ENCODE peak calls at places on chromosomes 2 and 18, in seven cellular contexts. One of them, this sample, is unnamed.

GRCh38 chr2:238379096-238379810 is 47.5 kb upstream of the ASB1 start:
- DNase-seq in MM.1S: no peak
- DNase-seq in PC-3: peak; percentile 37
- DNase-seq in hepatocyte: no peak
- DNase-seq in SK-N-SH: no peak
- DNase-seq in GM23338: no peak
- DNase-seq in GM23248: peak; percentile 32
- DNase-seq in this sample: no peak

GRCh38 chr2:234429265-234429664 is 67.6 kb downstream of the ARL4C start:
- DNase-seq in MM.1S: no peak
- DNase-seq in PC-3: no peak
- DNase-seq in hepatocyte: no peak
- DNase-seq in SK-N-SH: no peak
- DNase-seq in GM23338: no peak
- DNase-seq in GM23248: no peak
- DNase-seq in this sample: no peak

GRCh38 chr2:187541086-187542085 is 12.8 kb downstream of the TFPI start:
- DNase-seq in MM.1S: no peak
- DNase-seq in PC-3: peak; percentile 94
- DNase-seq in hepatocyte: peak; percentile 35
- DNase-seq in SK-N-SH: no peak
- DNase-seq in GM23338: no peak
- DNase-seq in GM23248: peak; percentile 93
- DNase-seq in this sample: no peak

GRCh38 chr2:96464651-96465050 is 40.5 kb downstream of the NEURL3 start:
- DNase-seq in MM.1S: no peak
- DNase-seq in PC-3: no peak
- DNase-seq in hepatocyte: no peak
- DNase-seq in SK-N-SH: no peak
- DNase-seq in GM23338: no peak
- DNase-seq in GM23248: no peak
- DNase-seq in this sample: no peak

GRCh38 chr2:142682528-142682927 is 194.9 kb upstream of the KYNU start:
- DNase-seq in MM.1S: no peak
- DNase-seq in PC-3: peak; percentile 42
- DNase-seq in hepatocyte: no peak
- DNase-seq in SK-N-SH: no peak
- DNase-seq in GM23338: no peak
- DNase-seq in GM23248: peak; percentile 29
- DNase-seq in this sample: no peak

GRCh38 chr2:165941827-165942226 is 11.7 kb downstream of the TTC21B start:
- DNase-seq in MM.1S: no peak
- DNase-seq in PC-3: no peak
- DNase-seq in hepatocyte: no peak
- DNase-seq in SK-N-SH: no peak
- DNase-seq in GM23338: no peak
- DNase-seq in GM23248: no peak
- DNase-seq in this sample: no peak

GRCh38 chr2:23324281-23324680 is 60.7 kb upstream of the KLHL29 start:
- DNase-seq in MM.1S: no peak
- DNase-seq in PC-3: no peak
- DNase-seq in hepatocyte: no peak
- DNase-seq in SK-N-SH: no peak
- DNase-seq in GM23338: no peak
- DNase-seq in GM23248: no peak
- DNase-seq in this sample: no peak

GRCh38 chr2:240565267-240566202 is 2.7 kb upstream of the RNPEPL1 start:
- DNase-seq in MM.1S: peak; percentile 89
- DNase-seq in PC-3: peak; percentile 76
- DNase-seq in hepatocyte: peak; percentile 94
- DNase-seq in SK-N-SH: peak; percentile 36
- DNase-seq in GM23338: no peak
- DNase-seq in GM23248: peak; percentile 86
- DNase-seq in this sample: no peak

GRCh38 chr2:43159797-43160196 is 66.6 kb downstream of the ZFP36L2 start:
- DNase-seq in MM.1S: no peak
- DNase-seq in PC-3: no peak
- DNase-seq in hepatocyte: no peak
- DNase-seq in SK-N-SH: no peak
- DNase-seq in GM23338: no peak
- DNase-seq in GM23248: peak; percentile 43
- DNase-seq in this sample: no peak

GRCh38 chr2:222844323-222844722 is 16.5 kb upstream of the ACSL3 start:
- DNase-seq in MM.1S: no peak
- DNase-seq in PC-3: peak; percentile 95
- DNase-seq in hepatocyte: no peak
- DNase-seq in SK-N-SH: no peak
- DNase-seq in GM23338: no peak
- DNase-seq in GM23248: peak; percentile 97
- DNase-seq in this sample: no peak

GRCh38 chr2:220365023-220365422 is 737.6 kb downstream of the SLC4A3 start:
- DNase-seq in MM.1S: no peak
- DNase-seq in PC-3: no peak
- DNase-seq in hepatocyte: no peak
- DNase-seq in SK-N-SH: no peak
- DNase-seq in GM23338: no peak
- DNase-seq in GM23248: peak; percentile 91
- DNase-seq in this sample: no peak

GRCh38 chr2:60513996-60514395 is 39.5 kb downstream of the BCL11A start:
- DNase-seq in MM.1S: no peak
- DNase-seq in PC-3: no peak
- DNase-seq in hepatocyte: no peak
- DNase-seq in SK-N-SH: no peak
- DNase-seq in GM23338: no peak
- DNase-seq in GM23248: no peak
- DNase-seq in this sample: no peak

GRCh38 chr2:60510713-60511112 is 42.7 kb downstream of the BCL11A start:
- DNase-seq in MM.1S: no peak
- DNase-seq in PC-3: no peak
- DNase-seq in hepatocyte: no peak
- DNase-seq in SK-N-SH: no peak
- DNase-seq in GM23338: peak; percentile 60
- DNase-seq in GM23248: no peak
- DNase-seq in this sample: no peak

GRCh38 chr2:60513191-60513590 is 40.3 kb downstream of the BCL11A start:
- DNase-seq in MM.1S: no peak
- DNase-seq in PC-3: no peak
- DNase-seq in hepatocyte: no peak
- DNase-seq in SK-N-SH: no peak
- DNase-seq in GM23338: no peak
- DNase-seq in GM23248: no peak
- DNase-seq in this sample: no peak

GRCh38 chr2:60512641-60513040 is 40.8 kb downstream of the BCL11A start:
- DNase-seq in MM.1S: no peak
- DNase-seq in PC-3: peak; percentile 90
- DNase-seq in hepatocyte: peak; percentile 61
- DNase-seq in SK-N-SH: no peak
- DNase-seq in GM23338: no peak
- DNase-seq in GM23248: no peak
- DNase-seq in this sample: no peak

DNA sequence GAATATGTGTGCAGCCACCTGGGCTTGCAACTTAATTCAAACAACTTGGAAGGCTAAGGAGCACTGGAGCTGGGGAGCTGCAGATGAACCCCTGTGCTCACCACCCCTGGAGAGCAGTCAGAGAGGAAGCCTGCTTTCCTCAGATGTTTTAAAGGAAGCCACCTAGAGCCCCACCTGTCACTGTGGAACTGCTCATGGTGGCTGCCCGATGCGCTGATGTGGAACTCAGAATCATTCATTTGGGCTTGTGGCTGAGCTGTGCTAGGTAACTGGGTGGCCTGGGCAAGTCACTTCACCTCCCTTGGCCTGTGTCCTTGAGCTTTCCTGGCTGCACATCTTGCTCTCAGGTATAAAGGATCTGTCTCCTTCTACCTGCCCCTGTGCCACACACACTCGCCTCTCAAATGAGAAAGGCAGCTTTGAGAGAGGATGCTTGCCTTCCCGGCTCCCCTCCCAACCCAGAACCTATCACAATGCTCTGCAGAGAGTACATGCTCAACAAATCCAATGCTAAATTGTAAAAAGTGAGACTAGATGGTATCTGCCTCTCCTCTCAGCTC is 41.3 kb downstream of the BCL11A start:
- DNase-seq in MM.1S: no peak
- DNase-seq in PC-3: no peak
- DNase-seq in hepatocyte: no peak
- DNase-seq in SK-N-SH: no peak
- DNase-seq in GM23338: no peak
- DNase-seq in GM23248: no peak
- DNase-seq in this sample: no peak
- H3K4me1 ChIP-seq in MM.1S: no peaks in the 10 kb centered on the region
- H3K4me1 ChIP-seq in PC-3: peaks cover 35% of the 10 kb centered on the region
- H3K4me1 ChIP-seq in hepatocyte: peaks cover 67% of the 10 kb centered on the region
- H3K4me1 ChIP-seq in SK-N-SH: no peaks in the 10 kb centered on the region
- H3K4me1 ChIP-seq in GM23338: peaks cover 99% of the 10 kb centered on the region
- H3K4me1 ChIP-seq in GM23248: peaks cover 24% of the 10 kb centered on the region
- H3K4me1 ChIP-seq in this sample: peaks cover 16% of the 10 kb centered on the region

GRCh38 chr18:23814977-23815614 is 125.8 kb downstream of the LAMA3 start:
- DNase-seq in MM.1S: no peak
- DNase-seq in PC-3: no peak
- DNase-seq in hepatocyte: no peak
- DNase-seq in SK-N-SH: peak; percentile 10
- DNase-seq in GM23338: no peak
- DNase-seq in GM23248: no peak
- DNase-seq in this sample: no peak

GRCh38 chr18:23811176-23811575 is 121.9 kb downstream of the LAMA3 start:
- DNase-seq in MM.1S: no peak
- DNase-seq in PC-3: no peak
- DNase-seq in hepatocyte: no peak
- DNase-seq in SK-N-SH: no peak
- DNase-seq in GM23338: no peak
- DNase-seq in GM23248: no peak
- DNase-seq in this sample: no peak

GRCh38 chr18:23809411-23809810 is 120.2 kb downstream of the LAMA3 start:
- DNase-seq in MM.1S: no peak
- DNase-seq in PC-3: no peak
- DNase-seq in hepatocyte: no peak
- DNase-seq in SK-N-SH: no peak
- DNase-seq in GM23338: no peak
- DNase-seq in GM23248: no peak
- DNase-seq in this sample: no peak

GRCh38 chr18:23810396-23810795 is 121.1 kb downstream of the LAMA3 start:
- DNase-seq in MM.1S: no peak
- DNase-seq in PC-3: no peak
- DNase-seq in hepatocyte: no peak
- DNase-seq in SK-N-SH: no peak
- DNase-seq in GM23338: no peak
- DNase-seq in GM23248: no peak
- DNase-seq in this sample: no peak

DNA sequence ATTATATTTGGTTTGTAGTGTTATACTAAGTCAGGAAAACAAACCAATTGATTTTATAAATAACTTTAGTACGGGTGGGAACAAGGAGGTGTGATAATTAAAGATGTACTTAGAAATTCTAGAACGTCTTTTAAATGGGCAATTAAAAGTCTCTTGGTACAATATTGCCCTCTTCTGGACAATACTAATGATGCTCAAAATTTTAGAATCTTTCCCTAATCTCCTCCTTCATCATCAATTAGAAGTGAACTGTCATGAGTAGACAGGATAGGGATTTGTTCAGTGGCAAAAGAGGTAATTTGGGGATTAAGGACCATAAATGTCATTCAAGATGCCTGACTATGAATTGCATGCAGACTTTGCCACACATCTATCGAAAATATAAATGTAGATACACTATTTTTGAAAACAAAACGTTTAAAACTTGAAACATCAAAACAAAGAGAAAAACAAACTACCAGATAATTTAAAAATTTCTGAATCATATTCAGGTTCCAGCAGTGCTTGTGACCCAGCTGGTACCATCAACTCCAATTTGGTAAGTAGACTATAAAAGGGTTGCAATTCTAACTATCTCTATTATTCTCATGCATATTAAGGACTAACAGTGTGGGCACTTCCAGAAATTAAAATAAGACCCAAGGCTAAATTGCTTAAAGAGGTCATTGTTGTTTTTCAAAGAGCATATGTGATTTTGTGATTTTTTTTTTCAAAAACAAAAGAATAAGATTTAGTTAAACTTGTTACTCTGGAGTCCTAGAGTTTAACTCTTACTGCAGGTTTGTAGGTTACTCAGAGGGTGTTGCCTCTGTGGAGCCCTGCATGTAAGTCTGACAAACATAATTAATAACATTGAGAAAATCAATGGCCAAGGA is 123.5 kb downstream of the LAMA3 start:
- DNase-seq in MM.1S: peak; percentile 29
- DNase-seq in PC-3: peak; percentile 53
- DNase-seq in hepatocyte: no peak
- DNase-seq in SK-N-SH: peak; percentile 34
- DNase-seq in GM23338: peak; percentile 45
- DNase-seq in GM23248: peak; percentile 54
- DNase-seq in this sample: no peak
- TF ChIP-seq EZH2phosphoT487 in MM.1S: no peak
- TF ChIP-seq EZH2phosphoT487 in PC-3: no peak
- TF ChIP-seq EZH2phosphoT487 in hepatocyte: no peak
- TF ChIP-seq EZH2phosphoT487 in SK-N-SH: no peak
- TF ChIP-seq EZH2phosphoT487 in GM23338: no peak
- TF ChIP-seq EZH2phosphoT487 in GM23248: no peak
- TF ChIP-seq EZH2phosphoT487 in this sample: no peak

DNA sequence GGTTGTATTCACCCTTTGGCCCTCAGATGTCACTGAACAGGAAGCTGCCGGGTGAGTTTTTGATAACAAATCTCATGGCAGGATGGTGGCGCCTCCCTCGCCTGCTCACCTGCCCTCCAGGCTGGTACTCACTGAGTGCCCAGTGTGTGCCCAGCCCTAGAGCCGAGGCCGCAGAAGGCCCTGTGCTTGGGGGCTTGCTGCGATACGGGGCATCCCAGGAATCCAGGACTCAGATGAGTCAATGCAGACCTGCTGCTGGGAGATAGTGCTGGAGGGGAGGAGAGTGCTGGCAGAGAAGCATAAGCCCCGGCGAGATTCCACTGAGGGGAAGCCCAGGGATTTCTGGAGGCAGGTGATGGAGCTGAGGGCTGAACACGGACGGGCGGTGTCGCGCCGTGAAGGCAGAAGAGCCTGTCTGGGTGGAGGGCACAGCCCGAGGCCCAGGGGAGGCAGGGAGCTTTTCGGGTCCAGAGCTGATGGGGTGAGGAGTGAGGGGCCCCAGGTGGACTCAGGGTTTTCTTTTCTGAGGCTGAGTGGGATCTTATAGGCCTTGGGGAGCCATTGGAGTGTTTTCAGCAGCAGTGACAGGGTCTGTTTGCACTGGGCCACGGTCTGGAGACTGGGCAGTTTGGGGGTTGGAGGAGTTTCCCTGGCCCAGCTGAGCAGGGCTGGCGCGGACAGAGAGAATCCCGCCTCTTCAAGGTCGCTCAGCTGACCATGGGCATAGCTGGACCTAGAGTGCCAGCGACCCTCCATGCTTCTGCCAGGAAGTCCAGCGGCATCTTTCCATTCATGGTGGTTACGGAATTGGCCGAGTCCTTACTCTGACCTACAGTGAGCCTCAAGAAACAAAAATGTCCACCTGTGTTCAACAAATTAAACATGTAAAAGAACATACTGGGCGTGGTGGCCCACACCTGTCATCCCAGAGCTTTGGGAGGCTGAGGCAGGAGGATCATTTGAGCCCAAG is 35.5 kb downstream of the LDLRAD4 start:
- DNase-seq in MM.1S: no peak
- DNase-seq in PC-3: no peak
- DNase-seq in hepatocyte: no peak
- DNase-seq in SK-N-SH: peak; percentile 45
- DNase-seq in GM23338: no peak
- DNase-seq in GM23248: no peak
- DNase-seq in this sample: no peak
- H3K27me3 ChIP-seq in MM.1S: no peaks in the 10 kb centered on the region
- H3K27me3 ChIP-seq in PC-3: peaks cover 82% of the 10 kb centered on the region
- H3K27me3 ChIP-seq in hepatocyte: no peaks in the 10 kb centered on the region
- H3K27me3 ChIP-seq in SK-N-SH: no peaks in the 10 kb centered on the region
- H3K27me3 ChIP-seq in GM23338: no peaks in the 10 kb centered on the region
- H3K27me3 ChIP-seq in GM23248: peaks cover 19% of the 10 kb centered on the region
- H3K27me3 ChIP-seq in this sample: no peaks in the 10 kb centered on the region

GRCh38 chr18:8619041-8619440 is 9.8 kb downstream of the RAB12 start:
- DNase-seq in MM.1S: no peak
- DNase-seq in PC-3: no peak
- DNase-seq in hepatocyte: no peak
- DNase-seq in SK-N-SH: no peak
- DNase-seq in GM23338: no peak
- DNase-seq in GM23248: no peak
- DNase-seq in this sample: no peak
- H3K4me1 ChIP-seq in MM.1S: peaks cover 9% of the 10 kb centered on the region
- H3K4me1 ChIP-seq in PC-3: peaks cover 27% of the 10 kb centered on the region
- H3K4me1 ChIP-seq in hepatocyte: peaks cover 11% of the 10 kb centered on the region
- H3K4me1 ChIP-seq in SK-N-SH: peaks cover 29% of the 10 kb centered on the region
- H3K4me1 ChIP-seq in GM23338: peaks cover 90% of the 10 kb centered on the region
- H3K4me1 ChIP-seq in GM23248: peaks cover 27% of the 10 kb centered on the region
- H3K4me1 ChIP-seq in this sample: no peaks in the 10 kb centered on the region